ENCODE peak calls at places on chromosomes 5 and 9, in seven cellular contexts. X is cardiac fibroblast, R is A549, S is psoas muscle, W is kidney epithelial cell, M is SK-N-SH, K is AG10803. F is an unnamed sample.

GRCh38 chr5:177491429-177491945 is 5.9 kb downstream of the PDLIM7 start:
- DNase-seq in W (no peak), X (peak), R (peak), K (no peak), S (peak), M (peak), F (no peak)

GRCh38 chr5:54087436-54087835 is 222.9 kb downstream of the ARL15 start:
- DNase-seq in M (no peak), K (peak), W (peak), S (no peak), X (peak), R (no peak), F (peak)

GRCh38 chr5:142551242-142552067 is 134.4 kb downstream of the FGF1 start:
- DNase-seq in S (no peak), R (no peak), W (no peak), M (peak), X (peak), K (peak), F (no peak)

GRCh38 chr9:6673326-6674025 is 27.9 kb upstream of the GLDC start:
- DNase-seq in W (no peak), K (no peak), S (no peak), M (no peak), R (no peak), X (no peak), F (no peak)

GRCh38 chr9:35553670-35554543 is 51.2 kb upstream of the TESK1 start:
- DNase-seq in M (peak), X (peak), S (peak), K (peak), W (no peak), R (peak), F (no peak)

GRCh38 chr5:108531367-108532211 is 149.7 kb upstream of the FBXL17 start:
- DNase-seq in M (no peak), X (peak), S (no peak), K (no peak), W (no peak), R (no peak), F (no peak)

GRCh38 chr5:78907255-78907886 is 77.7 kb downstream of the ARSB start:
- DNase-seq in M (no peak), K (peak), W (peak), X (peak), S (no peak), R (no peak), F (peak)

GRCh38 chr5:151182501-151182900 is 24.9 kb upstream of the ANXA6 start:
- DNase-seq in W (no peak), M (no peak), R (no peak), S (no peak), K (no peak), X (no peak), F (no peak)

GRCh38 chr9:94921656-94922055 is 195.2 kb downstream of the AOPEP start:
- DNase-seq in W (no peak), M (no peak), X (no peak), R (no peak), K (no peak), S (no peak), F (no peak)
- H3K4me3 ChIP-seq in W (no peak), M (peak), X (no peak), R (peak), K (peak), S (peak), F (no peak)

GRCh38 chr9:99948896-99949295 is 42.4 kb downstream of the STX17 start:
- DNase-seq in K (no peak), R (no peak), X (peak), M (no peak), W (no peak), S (no peak), F (no peak)

GRCh38 chr9:99948482-99948881 is 42.0 kb downstream of the STX17 start:
- DNase-seq in M (no peak), R (no peak), W (no peak), S (no peak), K (no peak), X (no peak), F (no peak)

DNA sequence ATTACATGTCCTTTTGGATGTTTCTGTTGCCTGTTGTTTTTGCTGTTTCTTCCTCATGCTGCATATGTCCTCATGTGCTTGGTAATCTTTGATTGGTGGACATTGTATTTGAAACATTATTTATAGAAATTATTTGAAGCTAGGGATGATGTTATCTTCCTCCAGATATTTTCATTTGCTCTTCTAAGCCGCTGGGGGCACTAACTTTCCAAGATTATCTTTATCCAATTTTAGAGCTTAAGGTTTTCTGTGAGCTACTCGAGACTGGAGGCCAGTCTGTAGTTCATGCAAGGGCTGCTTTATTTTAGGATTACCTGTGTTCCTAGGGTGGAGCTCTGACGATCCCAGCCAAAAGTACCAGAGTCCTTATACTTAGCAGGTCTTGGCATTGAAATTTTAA is 40.9 kb downstream of the STX17 start:
- DNase-seq in K (no peak), W (no peak), R (no peak), M (no peak), X (no peak), S (no peak), F (no peak)
- TF ChIP-seq CTCF in K (peak), W (peak), R (no peak), M (no peak), X (peak), S (no peak), F (peak)

GRCh38 chr5:132010645-132011560 is 555 bp downstream of the ACSL6 start:
- DNase-seq in K (no peak), M (no peak), R (no peak), S (peak), W (no peak), X (no peak), F (no peak)

GRCh38 chr5:132008163-132008473 is 3.3 kb downstream of the ACSL6 start:
- DNase-seq in S (no peak), M (no peak), X (no peak), K (no peak), R (no peak), W (no peak), F (no peak)

GRCh38 chr5:132011561-132012384 is at the start of gene ACSL6:
- DNase-seq in W (no peak), M (peak), K (no peak), X (no peak), R (peak), S (peak), F (no peak)

GRCh38 chr5:132008961-132009680 is 2.3 kb downstream of the ACSL6 start:
- DNase-seq in X (no peak), M (no peak), R (no peak), W (no peak), S (peak), K (no peak), F (no peak)

GRCh38 chr5:132009706-132010405 is 1.6 kb downstream of the ACSL6 start:
- DNase-seq in W (no peak), K (no peak), M (no peak), S (peak), X (no peak), R (no peak), F (no peak)
- H3K4me3 ChIP-seq in W (no peak), K (no peak), M (no peak), S (no peak), X (no peak), R (no peak), F (no peak)

DNA sequence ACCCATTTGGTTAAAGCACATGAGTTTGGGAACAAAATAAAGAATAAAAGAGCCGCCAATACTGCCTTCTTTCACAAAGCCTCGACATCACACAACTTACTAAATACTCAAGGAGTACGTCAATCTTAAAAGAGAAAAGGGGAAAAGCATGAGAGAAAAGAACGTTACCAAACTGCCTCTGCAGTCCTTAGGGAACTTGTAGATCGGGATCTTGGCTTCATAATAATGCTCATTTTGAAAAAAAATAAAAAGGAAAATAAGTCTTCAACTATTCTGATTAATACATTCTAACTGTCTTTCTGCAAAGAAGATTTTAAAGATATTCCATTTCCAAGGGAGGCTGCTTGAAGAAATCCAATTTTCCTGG is 618.4 kb downstream of the PDE4D start:
- DNase-seq in M (no peak), S (no peak), W (no peak), R (no peak), K (no peak), X (no peak), F (no peak)
- TF ChIP-seq CTCF in M (no peak), S (no peak), W (no peak), R (no peak), K (no peak), X (no peak), F (no peak)

GRCh38 chr9:4116708-4117460 is 183.0 kb downstream of the GLIS3 start:
- DNase-seq in W (no peak), S (no peak), R (no peak), M (no peak), K (peak), X (peak), F (no peak)

GRCh38 chr9:4117835-4118610 is 181.8 kb downstream of the GLIS3 start:
- DNase-seq in R (no peak), W (no peak), K (no peak), S (peak), M (peak), X (no peak), F (no peak)

GRCh38 chr9:4116091-4116581 is 183.7 kb downstream of the GLIS3 start:
- DNase-seq in W (no peak), M (no peak), K (peak), X (peak), R (no peak), S (no peak), F (no peak)

GRCh38 chr9:4118666-4119065 is 181.2 kb downstream of the GLIS3 start:
- DNase-seq in X (peak), S (no peak), R (no peak), K (no peak), M (no peak), W (no peak), F (no peak)

DNA sequence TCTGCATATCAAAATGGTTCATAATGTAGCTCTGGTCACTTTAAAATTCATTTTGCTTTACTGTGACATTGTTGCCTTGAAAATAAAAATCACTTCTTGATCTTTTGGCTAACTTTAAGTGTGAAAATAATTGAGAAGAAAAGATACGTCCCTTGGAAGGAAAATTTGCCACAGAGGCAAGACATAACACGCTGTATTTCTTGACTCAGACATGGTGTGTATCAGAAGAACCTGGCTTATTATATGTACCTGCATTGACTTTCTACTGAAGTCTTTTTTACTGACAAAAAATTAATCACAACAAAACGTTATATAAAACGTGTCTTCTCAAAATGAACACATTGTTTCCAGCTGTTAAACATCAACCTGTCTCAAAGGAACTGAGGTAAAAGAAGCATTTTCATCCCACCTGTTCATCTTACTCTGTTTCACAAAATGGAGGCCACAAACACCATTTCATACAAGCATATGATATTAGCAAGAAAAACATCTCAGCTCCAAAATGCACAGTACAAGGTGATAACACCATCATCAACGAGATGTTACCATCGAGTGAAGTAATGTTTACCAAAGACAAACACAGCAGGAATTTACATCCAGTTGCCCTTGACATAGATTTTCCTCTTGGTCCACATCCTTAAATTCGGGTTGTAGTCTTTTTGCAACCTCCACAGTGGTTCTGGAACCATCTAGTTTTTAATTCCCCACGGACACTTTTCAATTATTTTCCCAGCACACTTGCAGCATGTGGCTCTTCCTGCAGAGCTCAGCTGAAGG is 179.9 kb downstream of the GLIS3 start:
- DNase-seq in S (no peak), W (no peak), X (no peak), M (no peak), K (no peak), R (no peak), F (no peak)
- H3K4me3 ChIP-seq in S (no peak), W (no peak), X (no peak), M (no peak), K (no peak), R (no peak), F (no peak)

DNA sequence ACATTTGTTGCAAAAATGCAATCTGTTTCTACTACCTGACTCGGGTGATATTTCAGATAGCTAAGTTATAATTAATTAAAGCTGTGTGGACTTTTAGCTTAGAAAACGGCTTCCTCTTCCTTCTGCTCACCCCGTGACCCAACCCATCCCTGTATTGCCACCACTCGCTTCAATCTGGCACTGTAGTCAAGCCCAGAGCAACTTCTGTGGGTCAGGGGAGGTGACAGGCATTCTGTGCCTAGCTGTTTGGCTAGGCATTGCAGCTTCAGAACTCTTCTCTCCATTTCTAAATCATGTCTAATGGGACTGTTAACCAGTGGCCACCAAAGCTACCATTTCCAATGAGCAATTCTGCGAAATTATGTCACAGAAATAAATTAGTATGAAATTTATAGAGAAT is 179.7 kb upstream of the TLX3 start:
- DNase-seq in S (no peak), R (no peak), M (no peak), X (no peak), K (no peak), W (no peak), F (no peak)
- TF ChIP-seq CTCF in S (no peak), R (no peak), M (no peak), X (no peak), K (no peak), W (no peak), F (no peak)

GRCh38 chr5:181184845-181185216 is 20.2 kb downstream of the TRIM7 start:
- DNase-seq in R (no peak), W (no peak), M (no peak), K (no peak), S (peak), X (no peak), F (no peak)
- H3K4me3 ChIP-seq in R (peak), W (no peak), M (no peak), K (peak), S (peak), X (no peak), F (peak)

GRCh38 chr9:132236662-132237311 is 74.9 kb downstream of the NTNG2 start:
- DNase-seq in M (no peak), W (no peak), S (no peak), K (no peak), R (no peak), X (no peak), F (no peak)
- TF ChIP-seq CTCF in M (no peak), W (no peak), S (no peak), K (no peak), R (no peak), X (no peak), F (no peak)

GRCh38 chr5:31165729-31166128 is 27.8 kb upstream of the CDH6 start:
- DNase-seq in M (no peak), K (no peak), W (no peak), R (no peak), X (no peak), S (no peak), F (no peak)

GRCh38 chr5:31158686-31159085 is 34.8 kb upstream of the CDH6 start:
- DNase-seq in S (no peak), W (no peak), R (no peak), M (no peak), X (no peak), K (no peak), F (no peak)

GRCh38 chr5:31157719-31158118 is 35.8 kb upstream of the CDH6 start:
- DNase-seq in K (no peak), S (no peak), W (no peak), X (no peak), M (no peak), R (no peak), F (no peak)

GRCh38 chr5:31156761-31157160 is 36.7 kb upstream of the CDH6 start:
- DNase-seq in M (no peak), K (no peak), R (no peak), S (no peak), X (no peak), W (no peak), F (no peak)

GRCh38 chr5:31161772-31162171 is 31.7 kb upstream of the CDH6 start:
- DNase-seq in W (no peak), M (no peak), X (no peak), S (no peak), K (no peak), R (no peak), F (no peak)
- H3K4me3 ChIP-seq in W (no peak), M (no peak), X (no peak), S (no peak), K (no peak), R (no peak), F (no peak)

DNA sequence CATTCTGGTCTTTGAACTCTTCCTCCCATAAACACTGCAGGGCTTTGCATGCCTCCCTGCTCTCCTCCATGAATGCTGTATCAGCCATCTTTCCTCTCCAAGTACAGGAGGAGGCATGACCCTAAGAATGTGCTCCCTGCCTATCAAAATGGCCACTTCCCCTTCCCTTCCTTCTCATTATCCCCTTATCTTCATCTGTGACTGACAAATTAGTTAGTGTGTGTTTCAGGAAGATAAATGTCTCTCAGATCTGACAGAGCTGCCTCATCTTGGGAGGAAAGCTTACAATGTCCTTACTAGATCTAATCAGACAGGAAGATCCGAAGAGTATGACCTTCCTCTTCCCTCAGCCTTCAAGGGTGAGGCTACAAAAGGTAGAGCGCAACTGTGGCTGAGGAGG is 46.2 kb downstream of the TLR4 start:
- DNase-seq in K (no peak), S (no peak), M (no peak), W (no peak), R (no peak), X (no peak), F (no peak)
- TF ChIP-seq CTCF in K (no peak), S (no peak), M (no peak), W (no peak), R (no peak), X (no peak), F (no peak)

F was measured in BJ.